ENCODE peak calls at places on chromosome 20, in six cellular contexts. F is GM10248; J is lung microvascular endothelial cell; X is EH; K is HFFc6; V is activated T-helper 1 cell treated with anti-CD3 and anti-CD28 coated beads, Interleukin-12 subunit alpha, Interleukin-12 subunit beta, Interleukin-2, Interleukin-4 antibody, amounts not matched to agents 30 ng/mL and 10 ng/mL and 1 ng/mL, durations not matched to agents 14 hours and 24 hours and 36 hours. C is an unnamed sample.

GRCh38 chr20:49310695-49311094 is 32.8 kb upstream of the ZNFX1 start:
- DNase-seq in K (no peak), J (peak; percentile 71), X (peak; percentile 33), F (no peak), V (no peak), C (no peak)

GRCh38 chr20:47181056-47181862 is 175.2 kb downstream of the ZMYND8 start:
- DNase-seq in X (peak; percentile 91), V (no peak), F (peak; percentile 57), K (peak; percentile 55), J (peak; percentile 69), C (no peak)

GRCh38 chr20:50320910-50321796 is 130.5 kb downstream of the CEBPB start:
- DNase-seq in F (no peak), V (no peak), X (peak; percentile 95), J (peak; percentile 75), K (peak; percentile 84), C (no peak)

GRCh38 chr20:21719592-21720214 is 14.2 kb downstream of the PAX1 start:
- DNase-seq in K (peak; percentile 50), F (peak; percentile 48), X (peak; percentile 23), V (peak; percentile 8), J (peak; percentile 74), C (peak; percentile 34)

GRCh38 chr20:53865905-53866786 is 204.2 kb downstream of the BCAS1 start:
- DNase-seq in X (peak; percentile 68), V (no peak), K (peak; percentile 66), J (peak; percentile 75), F (no peak), C (no peak)

GRCh38 chr20:5001174-5002076 is at the start of gene SLC23A2:
- DNase-seq in V (peak; percentile 51), X (peak; percentile 33), K (no peak), F (peak; percentile 78), J (peak; percentile 52), C (peak; percentile 17)

GRCh38 chr20:47489448-47489872 is 12.2 kb upstream of the NCOA3 start:
- DNase-seq in K (no peak), J (no peak), V (peak; percentile 47), F (no peak), X (no peak), C (no peak)

GRCh38 chr20:49446808-49447207 is 35.7 kb downstream of the KCNB1 start:
- DNase-seq in F (no peak), V (no peak), X (peak; percentile 37), K (peak; percentile 4), J (no peak), C (peak; percentile 11)

GRCh38 chr20:43975096-43975768 is 60.6 kb downstream of the TOX2 start:
- DNase-seq in K (peak; percentile 79), V (no peak), X (peak; percentile 90), F (no peak), J (no peak), C (no peak)

GRCh38 chr20:34618676-34619075 is 58.2 kb downstream of the PIGU start:
- DNase-seq in V (no peak), X (no peak), J (no peak), F (no peak), K (no peak), C (no peak)

GRCh38 chr20:39045676-39046075 is 83.5 kb downstream of the DHX35 start:
- DNase-seq in K (no peak), X (no peak), J (no peak), F (no peak), V (no peak), C (no peak)

GRCh38 chr20:8428988-8429387 is 296.9 kb downstream of the PLCB1 start:
- DNase-seq in V (no peak), K (no peak), F (no peak), J (no peak), X (no peak), C (no peak)

GRCh38 chr20:18857640-18858039 is 44.1 kb downstream of the SCP2D1 start:
- DNase-seq in F (no peak), V (no peak), X (peak; percentile 31), J (no peak), K (no peak), C (no peak)

GRCh38 chr20:50111120-50111828 is 1.7 kb downstream of the UBE2V1 start:
- DNase-seq in V (peak; percentile 14), J (no peak), K (peak; percentile 76), F (no peak), X (peak; percentile 81), C (no peak)

GRCh38 chr20:63106108-63106764 is 99.5 kb upstream of the BHLHE23 start:
- DNase-seq in K (no peak), J (peak; percentile 43), X (peak; percentile 40), V (no peak), F (no peak), C (no peak)

GRCh38 chr20:23832775-23833508 is 6.4 kb upstream of the CST2 start:
- DNase-seq in K (no peak), F (no peak), X (no peak), J (no peak), V (no peak), C (no peak)

GRCh38 chr20:59827138-59828056 is 106.0 kb downstream of the SYCP2 start:
- DNase-seq in V (no peak), F (no peak), J (no peak), K (no peak), X (no peak), C (no peak)

GRCh38 chr20:6502219-6502618 is 265.3 kb upstream of the BMP2 start:
- DNase-seq in K (no peak), X (no peak), J (no peak), F (no peak), V (no peak), C (no peak)

GRCh38 chr20:57389695-57390603 is 1.2 kb upstream of the RBM38 start:
- DNase-seq in F (peak; percentile 66), V (peak; percentile 56), J (no peak), K (no peak), X (no peak), C (no peak)

GRCh38 chr20:12916699-12917098 is 92.1 kb upstream of the SPTLC3 start:
- DNase-seq in J (no peak), X (no peak), V (no peak), F (no peak), K (no peak), C (no peak)

GRCh38 chr20:64247970-64248841 is 7.3 kb upstream of the PCMTD2 start:
- DNase-seq in K (no peak), J (no peak), V (no peak), F (no peak), X (no peak), C (no peak)